ENCODE peak calls at places on chromosomes 16 and 17, in four cellular contexts. P is ELR; H is stimulated activated CD4-positive, alpha-beta T cell treated with anti-CD3 and anti-CD28 coated beads, Interleukin-4, amount 100 ng/mL, for 1 hour; V is HEK293T. M is an unnamed sample.

GRCh38 chr17:33637534-33637933 is 344.4 kb upstream of the ASIC2 start:
- DNase-seq in P (no peak), H (no peak), V (no peak), M (no peak)

GRCh38 chr17:38579934-38580333 is 25.8 kb downstream of the SRCIN1 start:
- DNase-seq in P (peak), V (peak), H (no peak), M (no peak)

GRCh38 chr17:63512388-63512787 is 10.8 kb upstream of the KCNH6 start:
- DNase-seq in P (no peak), H (no peak), V (no peak), M (no peak)

GRCh38 chr17:48261297-48261880 is 153.8 kb downstream of the SNX11 start:
- DNase-seq in P (peak), V (peak), H (no peak), M (peak)

GRCh38 chr17:7477392-7478275 is 1.8 kb downstream of the ZBTB4 start:
- DNase-seq in P (peak), H (peak), V (no peak), M (peak)

GRCh38 chr17:81519284-81520020 is 6.9 kb upstream of the ACTG1 start:
- DNase-seq in V (no peak), P (peak), H (peak), M (peak)

GRCh38 chr17:17568772-17569195 is 22.7 kb downstream of the PEMT start:
- DNase-seq in V (peak), H (peak), P (peak), M (peak)

GRCh38 chr17:44960654-44961053 is 7.4 kb downstream of the C1QL1 start:
- DNase-seq in P (no peak), H (no peak), V (no peak), M (no peak)

GRCh38 chr16:85309656-85310587 is 197.7 kb upstream of the CIBAR2 start:
- DNase-seq in P (no peak), V (no peak), H (no peak), M (no peak)

GRCh38 chr17:28743243-28744103 is at the start of gene TRAF4:
- DNase-seq in V (peak), H (peak), P (peak), M (peak)

GRCh38 chr17:45022655-45023339 is 28.6 kb downstream of the DCAKD start:
- DNase-seq in P (no peak), V (no peak), H (no peak), M (no peak)

GRCh38 chr17:36941265-36942021 is 4.2 kb downstream of the LHX1 start:
- DNase-seq in H (no peak), V (no peak), P (no peak), M (no peak)

GRCh38 chr16:65975049-65975708 is 391.3 kb upstream of the CDH5 start:
- DNase-seq in P (peak), H (no peak), V (no peak), M (peak)

GRCh38 chr16:5442986-5443385 is 345.4 kb upstream of the EEF2KMT start:
- DNase-seq in V (no peak), H (no peak), P (no peak), M (no peak)

GRCh38 chr17:49365667-49366066 is 3.6 kb upstream of the ZNF652 start:
- DNase-seq in V (no peak), H (peak), P (peak), M (peak)

GRCh38 chr17:71866095-71866494 is 254.7 kb upstream of the SOX9 start:
- DNase-seq in V (no peak), P (no peak), H (no peak), M (no peak)

GRCh38 chr16:24062270-24062817 is 193.8 kb upstream of the CACNG3 start:
- DNase-seq in V (no peak), H (no peak), P (no peak), M (no peak)

M was measured in Caco-2.